ENCODE peak calls at places on chromosomes 11 and 22, in ten cellular contexts. G, F, K, B, U, O, Z, E, R and S are unnamed samples.

GRCh38 chr11:64650923-64651523 is 60.0 kb downstream of the SLC22A12 start:
- DNase-seq in G (peak; percentile 14), F (peak; percentile 47), K (no peak), B (no peak), U (peak; percentile 72), O (peak; percentile 35), Z (no peak), E (peak; percentile 39), R (peak; percentile 63), S (no peak)

GRCh38 chr11:62632492-62632891 is 10.7 kb upstream of the B3GAT3 start:
- DNase-seq in G (no peak), F (no peak), K (no peak), B (no peak), U (no peak), O (no peak), Z (no peak), E (no peak), R (no peak), S (no peak)

GRCh38 chr11:19625438-19625837 is 87.2 kb upstream of the NAV2 start:
- DNase-seq in G (no peak), F (no peak), K (no peak), B (no peak), U (no peak), O (no peak), Z (no peak), E (no peak), R (no peak), S (no peak)

GRCh38 chr11:23573430-23573829 is 713.2 kb upstream of the CCDC179 start:
- DNase-seq in G (peak; percentile 54), F (no peak), K (no peak), B (no peak), U (no peak), O (no peak), Z (peak; percentile 45), E (no peak), R (no peak), S (peak; percentile 19)

GRCh38 chr11:59173080-59173963 is 1.4 kb downstream of the DTX4 start:
- DNase-seq in G (peak; percentile 30), F (peak; percentile 63), K (no peak), B (no peak), U (peak; percentile 90), O (no peak), Z (no peak), E (peak; percentile 81), R (no peak), S (no peak)

GRCh38 chr11:1008001-1008400 is 28.5 kb downstream of the MUC6 start:
- DNase-seq in G (no peak), F (no peak), K (no peak), B (no peak), U (no peak), O (no peak), Z (no peak), E (no peak), R (no peak), S (no peak)

GRCh38 chr22:37566903-37567798 is 6.9 kb downstream of the CDC42EP1 start:
- DNase-seq in G (peak; percentile 63), F (peak; percentile 85), K (peak; percentile 87), B (peak; percentile 90), U (peak; percentile 88), O (peak; percentile 94), Z (peak; percentile 96), E (peak; percentile 94), R (no peak), S (no peak)

GRCh38 chr11:127789887-127790286 is 789.3 kb upstream of the KIRREL3 start:
- DNase-seq in G (peak; percentile 1), F (peak; percentile 52), K (no peak), B (no peak), U (peak; percentile 54), O (peak; percentile 26), Z (peak; percentile 44), E (no peak), R (no peak), S (no peak)

DNA sequence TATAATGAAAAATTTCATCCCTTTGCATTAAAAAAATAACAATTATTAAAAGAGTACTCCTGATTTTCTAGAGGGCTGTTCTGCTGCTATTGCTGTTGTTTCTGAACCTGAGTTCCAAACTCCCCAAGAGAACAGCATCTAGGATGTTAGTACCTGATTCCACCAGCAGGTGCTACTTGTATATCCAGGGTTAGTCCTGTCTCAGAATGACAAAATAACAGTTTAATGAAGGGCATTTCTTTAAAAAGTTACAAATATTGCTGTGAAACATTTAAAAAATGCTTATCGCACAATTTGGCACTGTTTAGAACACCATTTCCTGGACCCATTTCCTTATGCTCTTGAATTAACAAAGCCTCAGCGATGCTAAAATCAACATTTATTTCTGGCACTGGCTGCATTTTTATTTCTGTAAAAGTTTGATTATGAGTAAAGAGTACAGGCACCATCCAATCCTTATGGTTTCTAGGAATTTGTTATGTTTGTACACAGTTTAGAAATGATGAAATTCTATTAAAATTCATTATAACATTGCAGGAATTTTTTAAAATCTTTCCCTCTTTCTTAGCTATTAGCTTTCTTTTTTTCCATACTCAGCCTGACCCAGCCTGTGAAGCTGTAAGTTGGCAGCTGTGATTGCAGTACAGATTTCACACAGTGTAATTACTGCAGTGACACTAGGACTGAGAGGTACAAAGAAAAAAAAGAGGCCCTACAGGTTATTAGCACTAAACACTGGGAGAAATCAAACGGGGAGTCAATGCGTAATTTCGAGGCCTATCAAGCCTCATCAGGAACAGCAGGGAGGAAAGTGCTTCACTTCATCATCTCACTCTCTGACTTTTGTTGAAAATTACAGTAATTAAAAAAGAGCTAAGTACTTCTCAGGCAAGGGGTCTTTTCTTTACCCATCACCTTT is 208.8 kb downstream of the DCDC1 start:
- DNase-seq in G (no peak), F (no peak), K (no peak), B (no peak), U (peak; percentile 58), O (peak; percentile 7), Z (peak; percentile 15), E (no peak), R (peak; percentile 16), S (no peak)
- TF ChIP-seq CTCF in G (no peak), F (peak; percentile 26), K (no peak), B (peak; percentile 22), U (peak; percentile 67), O (peak; percentile 33), Z (peak; percentile 40), E (peak; percentile 5), R (no peak), S (no peak)

GRCh38 chr11:69893631-69894030 is 74.4 kb upstream of the FGF3 start:
- DNase-seq in G (no peak), F (no peak), K (no peak), B (no peak), U (no peak), O (no peak), Z (no peak), E (peak; percentile 54), R (no peak), S (no peak)

GRCh38 chr11:69892237-69892985 is 73.2 kb upstream of the FGF3 start:
- DNase-seq in G (no peak), F (peak; percentile 71), K (no peak), B (no peak), U (peak; percentile 65), O (no peak), Z (no peak), E (peak; percentile 60), R (peak; percentile 59), S (no peak)

GRCh38 chr11:69894126-69895047 is 75.2 kb upstream of the FGF3 start:
- DNase-seq in G (peak; percentile 20), F (no peak), K (no peak), B (no peak), U (no peak), O (no peak), Z (no peak), E (peak; percentile 61), R (no peak), S (no peak)

GRCh38 chr11:69891421-69892236 is 72.4 kb upstream of the FGF3 start:
- DNase-seq in G (no peak), F (no peak), K (no peak), B (peak; percentile 75), U (no peak), O (no peak), Z (no peak), E (peak; percentile 74), R (no peak), S (no peak)

DNA sequence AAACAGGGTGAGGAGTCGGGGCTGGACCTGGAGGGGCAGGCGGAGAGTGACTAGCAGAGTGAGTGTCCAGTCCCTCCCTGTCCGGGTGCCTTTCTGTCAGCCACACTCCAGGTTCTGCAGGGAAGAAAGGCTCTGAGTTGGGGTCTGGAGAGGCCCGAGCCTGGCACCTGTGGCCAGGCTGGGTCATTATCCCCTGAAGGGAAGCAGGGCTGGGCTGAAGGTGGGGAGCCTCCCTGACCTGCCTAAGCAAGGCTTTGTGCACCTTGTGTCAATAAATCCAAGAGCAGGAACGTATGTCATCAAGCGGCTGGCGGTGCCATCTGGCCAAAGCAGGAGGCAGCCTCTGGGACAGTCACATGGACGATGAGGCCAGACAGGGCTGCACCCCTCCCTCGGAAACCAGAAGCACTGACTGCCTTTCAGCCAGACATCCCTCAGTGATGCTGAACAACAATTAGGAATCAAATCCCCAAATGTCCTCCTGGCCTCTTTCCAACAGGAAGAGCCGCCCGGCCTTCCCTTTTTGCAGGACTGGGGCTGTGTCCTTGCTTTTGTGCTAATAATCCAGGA is 73.9 kb upstream of the FGF3 start:
- DNase-seq in G (no peak), F (no peak), K (no peak), B (peak; percentile 74), U (no peak), O (no peak), Z (no peak), E (peak; percentile 51), R (no peak), S (no peak)
- H3K4me3 ChIP-seq in G (no peak overlapping the region), F (no peak overlapping the region), K (no peak overlapping the region), B (no peak overlapping the region), U (no peak overlapping the region), O (no peak overlapping the region), Z (no peak overlapping the region), E (no peak overlapping the region), R (no peak overlapping the region), S (no peak overlapping the region)

DNA sequence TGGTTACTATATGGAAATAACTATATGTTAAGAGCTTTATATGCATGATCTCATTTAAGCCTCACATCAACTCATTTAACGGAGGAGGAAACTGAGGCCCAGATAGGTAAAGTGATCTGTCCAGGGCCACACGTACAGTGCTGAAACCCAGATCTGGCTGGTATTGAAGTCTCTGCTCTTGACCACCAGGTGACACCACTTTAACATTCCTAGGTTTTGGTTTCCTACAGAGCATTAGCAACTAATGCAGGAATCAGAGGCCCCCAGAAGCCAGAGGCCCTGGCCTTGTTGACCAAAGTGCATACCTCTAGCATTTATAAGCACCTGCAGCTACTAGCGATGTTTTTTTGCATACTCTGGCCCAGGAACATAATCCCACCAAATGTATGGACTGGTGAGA is 12.9 kb upstream of the LIMK2 start:
- DNase-seq in G (no peak), F (no peak), K (no peak), B (no peak), U (no peak), O (no peak), Z (no peak), E (no peak), R (no peak), S (no peak)
- TF ChIP-seq CTCF in G (no peak), F (no peak), K (no peak), B (no peak), U (peak; percentile 21), O (no peak), Z (no peak), E (peak; percentile 21), R (no peak), S (no peak)

DNA sequence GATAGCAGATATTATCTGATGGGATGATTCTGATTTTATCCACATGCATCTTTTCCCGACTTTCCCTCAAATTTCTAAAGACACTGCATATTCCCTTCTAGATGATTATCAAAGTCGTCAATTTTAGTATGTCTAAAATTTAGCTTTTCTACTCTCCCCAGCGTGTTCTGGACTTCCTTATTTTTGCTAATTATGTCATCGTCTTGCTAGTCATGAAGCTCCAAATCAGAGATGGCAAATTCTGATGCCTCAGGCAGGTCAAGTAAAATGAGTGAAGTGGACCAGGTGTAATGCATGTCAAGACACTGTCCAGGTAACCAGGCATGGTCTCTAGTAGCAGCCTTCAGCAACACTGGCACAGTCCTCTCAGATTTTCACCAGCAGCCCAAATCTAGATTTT is 10.4 kb downstream of the HSD17B12 start:
- DNase-seq in G (no peak), F (no peak), K (no peak), B (no peak), U (no peak), O (no peak), Z (no peak), E (no peak), R (no peak), S (no peak)
- H3K4me3 ChIP-seq in G (no peak overlapping the region), F (no peak overlapping the region), K (no peak overlapping the region), B (no peak overlapping the region), U (no peak overlapping the region), O (no peak overlapping the region), Z (no peak overlapping the region), E (no peak overlapping the region), R (no peak overlapping the region), S (no peak overlapping the region)